ENCODE peak calls at places on chromosomes 12 and 14, in six cellular contexts. One of them, this sample, is unnamed.

GRCh38 chr14:23049011-23049410 is 7.0 kb downstream of the PSMB11 start:
- DNase-seq in Kasumi-1: no peak
- DNase-seq in effector memory CD8-positive, alpha-beta T cell: no peak
- DNase-seq in neuronal stem cell: no peak
- DNase-seq in T-cell: no peak
- DNase-seq in brain microvascular endothelial cell: no peak
- DNase-seq in this sample: no peak

GRCh38 chr14:64501326-64502171 is 2.1 kb downstream of the ZBTB25 start:
- DNase-seq in Kasumi-1: no peak
- DNase-seq in effector memory CD8-positive, alpha-beta T cell: no peak
- DNase-seq in neuronal stem cell: no peak
- DNase-seq in T-cell: no peak
- DNase-seq in brain microvascular endothelial cell: peak
- DNase-seq in this sample: no peak

GRCh38 chr14:86296173-86296572 is 766.2 kb downstream of the FLRT2 start:
- DNase-seq in Kasumi-1: no peak
- DNase-seq in effector memory CD8-positive, alpha-beta T cell: no peak
- DNase-seq in neuronal stem cell: no peak
- DNase-seq in T-cell: no peak
- DNase-seq in brain microvascular endothelial cell: no peak
- DNase-seq in this sample: peak

GRCh38 chr12:80622271-80622670 is 85.2 kb upstream of the MYF6 start:
- DNase-seq in Kasumi-1: peak
- DNase-seq in effector memory CD8-positive, alpha-beta T cell: no peak
- DNase-seq in neuronal stem cell: no peak
- DNase-seq in T-cell: no peak
- DNase-seq in brain microvascular endothelial cell: no peak
- DNase-seq in this sample: no peak

GRCh38 chr12:71967176-71967575 is 28.5 kb downstream of the TPH2 start:
- DNase-seq in Kasumi-1: no peak
- DNase-seq in effector memory CD8-positive, alpha-beta T cell: no peak
- DNase-seq in neuronal stem cell: no peak
- DNase-seq in T-cell: no peak
- DNase-seq in brain microvascular endothelial cell: no peak
- DNase-seq in this sample: no peak

GRCh38 chr12:3015356-3015755 is 56.2 kb downstream of the TEAD4 start:
- DNase-seq in Kasumi-1: no peak
- DNase-seq in effector memory CD8-positive, alpha-beta T cell: no peak
- DNase-seq in neuronal stem cell: no peak
- DNase-seq in T-cell: no peak
- DNase-seq in brain microvascular endothelial cell: no peak
- DNase-seq in this sample: no peak

GRCh38 chr12:109632299-109632698 is 58.7 kb downstream of the MVK start:
- DNase-seq in Kasumi-1: no peak
- DNase-seq in effector memory CD8-positive, alpha-beta T cell: no peak
- DNase-seq in neuronal stem cell: no peak
- DNase-seq in T-cell: no peak
- DNase-seq in brain microvascular endothelial cell: no peak
- DNase-seq in this sample: no peak

GRCh38 chr12:11814362-11814761 is 164.9 kb downstream of the ETV6 start:
- DNase-seq in Kasumi-1: no peak
- DNase-seq in effector memory CD8-positive, alpha-beta T cell: no peak
- DNase-seq in neuronal stem cell: no peak
- DNase-seq in T-cell: no peak
- DNase-seq in brain microvascular endothelial cell: peak
- DNase-seq in this sample: no peak

GRCh38 chr14:101357038-101357437 is 204.3 kb upstream of the DIO3 start:
- DNase-seq in Kasumi-1: no peak
- DNase-seq in effector memory CD8-positive, alpha-beta T cell: no peak
- DNase-seq in neuronal stem cell: no peak
- DNase-seq in T-cell: no peak
- DNase-seq in brain microvascular endothelial cell: no peak
- DNase-seq in this sample: no peak

GRCh38 chr12:105212431-105212830 is 23.5 kb downstream of the APPL2 start:
- DNase-seq in Kasumi-1: no peak
- DNase-seq in effector memory CD8-positive, alpha-beta T cell: no peak
- DNase-seq in neuronal stem cell: no peak
- DNase-seq in T-cell: no peak
- DNase-seq in brain microvascular endothelial cell: peak
- DNase-seq in this sample: no peak

GRCh38 chr12:2248901-2249381 is 196.2 kb downstream of the CACNA1C start:
- DNase-seq in Kasumi-1: no peak
- DNase-seq in effector memory CD8-positive, alpha-beta T cell: no peak
- DNase-seq in neuronal stem cell: no peak
- DNase-seq in T-cell: no peak
- DNase-seq in brain microvascular endothelial cell: peak
- DNase-seq in this sample: peak

GRCh38 chr14:84375235-84375634 is 1154.7 kb upstream of the FLRT2 start:
- DNase-seq in Kasumi-1: no peak
- DNase-seq in effector memory CD8-positive, alpha-beta T cell: no peak
- DNase-seq in neuronal stem cell: no peak
- DNase-seq in T-cell: no peak
- DNase-seq in brain microvascular endothelial cell: no peak
- DNase-seq in this sample: no peak

GRCh38 chr12:2052861-2053674 is at the start of gene CACNA1C:
- DNase-seq in Kasumi-1: peak
- DNase-seq in effector memory CD8-positive, alpha-beta T cell: peak
- DNase-seq in neuronal stem cell: peak
- DNase-seq in T-cell: no peak
- DNase-seq in brain microvascular endothelial cell: no peak
- DNase-seq in this sample: peak

GRCh38 chr12:85963322-85963721 is 89.2 kb downstream of the NTS start:
- DNase-seq in Kasumi-1: no peak
- DNase-seq in effector memory CD8-positive, alpha-beta T cell: no peak
- DNase-seq in neuronal stem cell: no peak
- DNase-seq in T-cell: no peak
- DNase-seq in brain microvascular endothelial cell: no peak
- DNase-seq in this sample: no peak

GRCh38 chr14:104639889-104640548 is 35.4 kb upstream of the TMEM179 start:
- DNase-seq in Kasumi-1: peak
- DNase-seq in effector memory CD8-positive, alpha-beta T cell: peak
- DNase-seq in neuronal stem cell: peak
- DNase-seq in T-cell: no peak
- DNase-seq in brain microvascular endothelial cell: peak
- DNase-seq in this sample: peak

GRCh38 chr14:89365071-89365801 is 51.8 kb downstream of the FOXN3 start:
- DNase-seq in Kasumi-1: peak
- DNase-seq in effector memory CD8-positive, alpha-beta T cell: peak
- DNase-seq in neuronal stem cell: no peak
- DNase-seq in T-cell: peak
- DNase-seq in brain microvascular endothelial cell: no peak
- DNase-seq in this sample: no peak

GRCh38 chr12:104204690-104205480 is 10.7 kb upstream of the TXNRD1 start:
- DNase-seq in Kasumi-1: no peak
- DNase-seq in effector memory CD8-positive, alpha-beta T cell: no peak
- DNase-seq in neuronal stem cell: no peak
- DNase-seq in T-cell: no peak
- DNase-seq in brain microvascular endothelial cell: no peak
- DNase-seq in this sample: no peak

GRCh38 chr12:12779529-12779928 is 5.9 kb upstream of the APOLD1 start:
- DNase-seq in Kasumi-1: no peak
- DNase-seq in effector memory CD8-positive, alpha-beta T cell: no peak
- DNase-seq in neuronal stem cell: no peak
- DNase-seq in T-cell: no peak
- DNase-seq in brain microvascular endothelial cell: peak
- DNase-seq in this sample: peak

This sample was measured in NCI-H774.